ENCODE peak calls at places on chromosomes 1 and 21, in five cellular contexts. R is A673; T is CD4-positive, alpha-beta T cell; Y is SHP77 treated with DMSO at 0.1 percent for 48 hours; U is C1 segment of cervical spinal cord. J is an unnamed sample.

GRCh38 chr21:39079617-39080016 is 103.6 kb downstream of the PSMG1 start:
- DNase-seq in T (no peak), Y (no peak), R (no peak), U (peak; percentile 41), J (peak; percentile 42)

GRCh38 chr1:64320470-64320869 is 117.0 kb downstream of the UBE2U start:
- DNase-seq in T (no peak), U (no peak), Y (no peak), R (peak; percentile 58), J (no peak)

GRCh38 chr21:28614816-28615215 is 377.9 kb downstream of the LTN1 start:
- DNase-seq in Y (no peak), U (no peak), T (no peak), R (no peak), J (no peak)

GRCh38 chr1:157993179-157994080 is at the start of gene KIRREL1:
- DNase-seq in T (no peak), R (peak; percentile 90), Y (no peak), U (peak; percentile 24), J (no peak)

GRCh38 chr1:206556047-206556747 is 48.9 kb downstream of the RASSF5 start:
- DNase-seq in Y (no peak), R (no peak), T (no peak), U (no peak), J (no peak)

GRCh38 chr21:38322551-38322950 is 65.8 kb downstream of the KCNJ15 start:
- DNase-seq in T (no peak), U (no peak), R (no peak), Y (no peak), J (no peak)

GRCh38 chr1:26138974-26139558 is 19.8 kb upstream of the FAM110D start:
- DNase-seq in R (no peak), U (no peak), T (no peak), Y (no peak), J (no peak)

GRCh38 chr1:44576456-44577150 is 97.7 kb downstream of the TMEM53 start:
- DNase-seq in U (peak; percentile 34), Y (peak; percentile 21), T (no peak), R (no peak), J (no peak)

GRCh38 chr1:38873027-38873969 is at the start of gene MYCBP:
- DNase-seq in R (peak; percentile 97), U (peak; percentile 97), Y (peak; percentile 93), T (peak; percentile 97), J (peak; percentile 74)

GRCh38 chr21:37060296-37060695 is 12.6 kb downstream of the PIGP start:
- DNase-seq in U (peak; percentile 58), R (peak; percentile 96), T (no peak), Y (peak; percentile 95), J (peak; percentile 11)

GRCh38 chr1:22117851-22118250 is 25.0 kb downstream of the WNT4 start:
- DNase-seq in U (no peak), Y (no peak), R (no peak), T (no peak), J (no peak)

GRCh38 chr1:90607736-90608135 is 109.4 kb downstream of the BARHL2 start:
- DNase-seq in T (no peak), R (no peak), Y (no peak), U (no peak), J (no peak)

GRCh38 chr1:16468558-16468957 is 28.0 kb downstream of the NECAP2 start:
- DNase-seq in U (no peak), T (no peak), R (no peak), Y (no peak), J (no peak)

GRCh38 chr1:147897030-147897756 is 5.4 kb upstream of the GJA8 start:
- DNase-seq in U (no peak), R (no peak), T (no peak), Y (no peak), J (no peak)

GRCh38 chr1:53047737-53048344 is 14.2 kb upstream of the PODN start:
- DNase-seq in R (peak; percentile 82), Y (no peak), T (no peak), U (no peak), J (no peak)

GRCh38 chr1:191888996-191889622 is 269.2 kb upstream of the RGS18 start:
- DNase-seq in U (no peak), R (peak; percentile 17), T (no peak), Y (no peak), J (no peak)

GRCh38 chr1:84711091-84711490 is 20.8 kb upstream of the SSX2IP start:
- DNase-seq in Y (no peak), U (no peak), T (no peak), R (no peak), J (no peak)

GRCh38 chr1:209537336-209538114 is 46.0 kb upstream of the CAMK1G start:
- DNase-seq in Y (no peak), R (no peak), T (no peak), U (no peak), J (no peak)

GRCh38 chr1:247373721-247374141 is 42.1 kb upstream of the ZNF496 start:
- DNase-seq in R (peak; percentile 70), U (no peak), Y (no peak), T (peak; percentile 51), J (no peak)

GRCh38 chr21:34801519-34802132 is 132.8 kb downstream of the CLIC6 start:
- DNase-seq in U (no peak), T (no peak), R (no peak), Y (no peak), J (no peak)

GRCh38 chr1:245685111-245685810 is 530.5 kb downstream of the KIF26B start:
- DNase-seq in R (no peak), Y (no peak), T (no peak), U (no peak), J (no peak)

GRCh38 chr1:116375884-116376733 is 3.1 kb downstream of the ATP1A1 start:
- DNase-seq in R (peak; percentile 72), Y (no peak), U (peak; percentile 76), T (peak; percentile 40), J (peak; percentile 34)

GRCh38 chr1:103142466-103142865 is 34.1 kb upstream of the COL11A1 start:
- DNase-seq in U (no peak), T (no peak), R (no peak), Y (no peak), J (no peak)

GRCh38 chr1:30425046-30425445 is 298.3 kb downstream of the MATN1 start:
- DNase-seq in U (no peak), R (no peak), Y (no peak), T (no peak), J (no peak)

GRCh38 chr1:42380617-42381423 is at the start of gene RIMKLA:
- DNase-seq in Y (peak; percentile 63), R (peak; percentile 53), T (peak; percentile 4), U (peak; percentile 26), J (no peak)

GRCh38 chr1:211735208-211736170 is 60.1 kb upstream of the NEK2 start:
- DNase-seq in Y (no peak), T (no peak), U (peak; percentile 85), R (peak; percentile 67), J (peak; percentile 77)

GRCh38 chr1:40439247-40439646 is 11.0 kb upstream of the ZFP69B start:
- DNase-seq in T (no peak), Y (no peak), U (no peak), R (no peak), J (no peak)

GRCh38 chr1:43420874-43421273 is 31.2 kb downstream of the SZT2 start:
- DNase-seq in U (no peak), T (no peak), R (no peak), Y (no peak), J (no peak)

GRCh38 chr1:2101946-2102345 is 51.7 kb downstream of the PRKCZ start:
- DNase-seq in T (no peak), U (no peak), Y (no peak), R (no peak), J (no peak)

GRCh38 chr1:223035724-223036478 is 107.1 kb downstream of the TLR5 start:
- DNase-seq in U (no peak), Y (no peak), R (no peak), T (no peak), J (no peak)

GRCh38 chr21:32940079-32941014 is 85.4 kb upstream of the OLIG2 start:
- DNase-seq in R (peak; percentile 68), T (peak; percentile 31), U (peak; percentile 1), Y (no peak), J (peak; percentile 45)

GRCh38 chr1:63480057-63480456 is 43.0 kb downstream of the ITGB3BP start:
- DNase-seq in T (no peak), U (no peak), Y (no peak), R (no peak), J (no peak)

GRCh38 chr21:35635261-35635660 is 425.1 kb downstream of the SETD4 start:
- DNase-seq in Y (no peak), U (no peak), T (no peak), R (no peak), J (no peak)

GRCh38 chr1:201341377-201341776 is 36.1 kb downstream of the TNNT2 start:
- DNase-seq in Y (no peak), U (no peak), T (no peak), R (no peak), J (no peak)

GRCh38 chr1:90474158-90474557 is 242.9 kb downstream of the BARHL2 start:
- DNase-seq in U (no peak), T (no peak), Y (no peak), R (no peak), J (no peak)

GRCh38 chr1:62232885-62233284 is 38.2 kb downstream of the L1TD1 start:
- DNase-seq in U (no peak), R (no peak), T (no peak), Y (no peak), J (no peak)

GRCh38 chr1:84117868-84118267 is 26.2 kb upstream of the PRKACB start:
- DNase-seq in T (no peak), Y (no peak), U (no peak), R (peak; percentile 9), J (no peak)

GRCh38 chr1:109787845-109788605 is 24.3 kb upstream of the EPS8L3 start:
- DNase-seq in Y (no peak), T (no peak), R (no peak), U (no peak), J (no peak)

GRCh38 chr1:162151900-162152829 is 82.7 kb downstream of the NOS1AP start:
- DNase-seq in U (no peak), Y (no peak), R (no peak), T (no peak), J (no peak)

GRCh38 chr1:60281360-60281932 is 207.9 kb upstream of the C1orf87 start:
- DNase-seq in R (peak; percentile 90), U (peak; percentile 15), Y (peak; percentile 77), T (no peak), J (peak; percentile 57)